ENCODE peak calls at places on chromosome 6, in eight cellular contexts. Y is hypothalamus; E is GM12865; K is stimulated activated CD8-positive, alpha-beta memory T cell treated with anti-CD3 and anti-CD28 coated beads, Interleukin-15, amount 100 ng/mL, for 1 hour; F is CD8-positive, alpha-beta memory T cell; P is lung microvascular endothelial cell; G is stomach; O is AG04450. D is an unnamed sample.

GRCh38 chr6:113182370-113183141 is 674.6 kb upstream of the MARCKS start:
- DNase-seq in G (no peak), P (peak), Y (no peak), O (peak), E (no peak), F (no peak), K (no peak), D (peak)

GRCh38 chr6:37783831-37784584 is 35.5 kb upstream of the ZFAND3 start:
- DNase-seq in E (no peak), G (peak), K (no peak), F (no peak), P (peak), Y (peak), O (no peak), D (no peak)

GRCh38 chr6:91042656-91043055 is 455.8 kb upstream of the MAP3K7 start:
- DNase-seq in E (no peak), Y (no peak), G (no peak), F (no peak), P (no peak), K (no peak), O (no peak), D (no peak)

GRCh38 chr6:57209030-57209429 is 13.1 kb downstream of the RAB23 start:
- DNase-seq in F (no peak), E (no peak), P (no peak), G (no peak), O (no peak), Y (no peak), K (no peak), D (no peak)

GRCh38 chr6:149563203-149563927 is 2.8 kb upstream of the GINM1 start:
- DNase-seq in E (no peak), P (peak), F (no peak), G (no peak), K (no peak), O (peak), Y (no peak), D (peak)

GRCh38 chr6:3825331-3825831 is 23.8 kb upstream of the FAM50B start:
- DNase-seq in E (no peak), Y (no peak), F (no peak), P (peak), K (no peak), G (peak), O (no peak), D (no peak)

GRCh38 chr6:137512768-137513605 is 18.8 kb upstream of the OLIG3 start:
- DNase-seq in F (no peak), O (no peak), Y (no peak), E (no peak), P (no peak), K (no peak), G (no peak), D (no peak)

GRCh38 chr6:493840-494239 is 102.3 kb downstream of the IRF4 start:
- DNase-seq in G (no peak), P (no peak), E (no peak), Y (no peak), F (no peak), O (no peak), K (no peak), D (no peak)

GRCh38 chr6:148464319-148465010 is 121.8 kb downstream of the SASH1 start:
- DNase-seq in E (peak), G (peak), K (peak), P (peak), Y (peak), O (no peak), F (peak), D (peak)

GRCh38 chr6:46490425-46491200 is 636 bp downstream of the RCAN2 start:
- DNase-seq in O (no peak), E (no peak), G (peak), K (no peak), P (no peak), Y (peak), F (no peak), D (no peak)

GRCh38 chr6:95543798-95544197 is 33.5 kb upstream of the MANEA start:
- DNase-seq in G (no peak), E (no peak), P (no peak), K (no peak), F (no peak), O (no peak), Y (no peak), D (no peak)

GRCh38 chr6:123575218-123575617 is 61.5 kb downstream of the TRDN start:
- DNase-seq in K (no peak), P (no peak), Y (no peak), O (no peak), F (no peak), G (no peak), E (no peak), D (no peak)

GRCh38 chr6:20056350-20056992 is 155.8 kb downstream of the MBOAT1 start:
- DNase-seq in K (no peak), E (peak), F (no peak), P (peak), Y (no peak), G (no peak), O (peak), D (peak)

GRCh38 chr6:101490857-101491256 is 97.3 kb downstream of the GRIK2 start:
- DNase-seq in K (no peak), P (no peak), F (no peak), Y (no peak), G (no peak), O (no peak), E (no peak), D (no peak)

GRCh38 chr6:129719692-129720091 is 9.7 kb upstream of the ARHGAP18 start:
- DNase-seq in O (no peak), G (no peak), K (no peak), P (no peak), F (no peak), E (no peak), Y (no peak), D (no peak)

GRCh38 chr6:14454467-14454763 is 336.8 kb downstream of the CD83 start:
- DNase-seq in P (no peak), Y (no peak), O (no peak), G (no peak), F (peak), K (no peak), E (no peak), D (no peak)

GRCh38 chr6:5105146-5105545 is 20.0 kb downstream of the PPP1R3G start:
- DNase-seq in K (no peak), P (no peak), G (no peak), F (no peak), Y (no peak), O (no peak), E (no peak), D (no peak)

GRCh38 chr6:38760097-38760496 is 45.0 kb downstream of the DNAH8 start:
- DNase-seq in F (no peak), O (no peak), P (no peak), Y (no peak), G (no peak), K (no peak), E (no peak), D (no peak)

GRCh38 chr6:87126501-87126900 is 28.9 kb upstream of the ZNF292 start:
- DNase-seq in O (no peak), G (no peak), P (no peak), K (no peak), Y (no peak), E (no peak), F (no peak), D (no peak)

GRCh38 chr6:34961082-34961481 is 72.0 kb downstream of the ANKS1A start:
- DNase-seq in F (no peak), P (no peak), E (no peak), K (no peak), O (no peak), G (no peak), Y (no peak), D (no peak)

GRCh38 chr6:148835920-148836441 is 89.2 kb downstream of the UST start:
- DNase-seq in F (no peak), K (no peak), E (peak), Y (no peak), O (peak), G (no peak), P (no peak), D (peak)

GRCh38 chr6:13941902-13942301 is 17.1 kb downstream of the RNF182 start:
- DNase-seq in Y (no peak), G (no peak), P (no peak), E (no peak), O (no peak), K (no peak), F (no peak), D (no peak)

GRCh38 chr6:73547046-73547445 is 26.2 kb upstream of the EEF1A1 start:
- DNase-seq in O (no peak), Y (no peak), F (no peak), G (no peak), K (no peak), E (no peak), P (no peak), D (no peak)

GRCh38 chr6:117483004-117483644 is 650 bp downstream of the DCBLD1 start:
- DNase-seq in P (peak), Y (peak), E (peak), K (no peak), O (no peak), F (peak), G (peak), D (no peak)

GRCh38 chr6:27605401-27606342 is 132.8 kb upstream of the ZNF184 start:
- DNase-seq in K (no peak), O (no peak), E (peak), P (peak), G (no peak), F (no peak), Y (no peak), D (peak)

GRCh38 chr6:153568601-153569000 is 437.5 kb upstream of the RGS17 start:
- DNase-seq in Y (no peak), K (no peak), F (no peak), E (no peak), G (no peak), P (peak), O (no peak), D (peak)

GRCh38 chr6:90249044-90249443 is 47.6 kb downstream of the BACH2 start:
- DNase-seq in F (no peak), K (no peak), O (no peak), Y (no peak), G (no peak), E (peak), P (no peak), D (no peak)

GRCh38 chr6:43481075-43481474 is 3.7 kb downstream of the TJAP1 start:
- DNase-seq in P (no peak), K (no peak), Y (no peak), F (no peak), E (no peak), G (no peak), O (no peak), D (no peak)